ENCODE peak calls at places on chromosomes 16 and 17, in four cellular contexts. One of them, this sample, is unnamed. For H3K27me3, the result is how much of the 10 kb centered on the place peaks cover.

GRCh38 chr16:23607740-23608139 is 11.6 kb upstream of the NDUFAB1 start:
- DNase-seq in testis: no peak
- DNase-seq in uterus: no peak
- DNase-seq in spleen: no peak
- DNase-seq in this sample: no peak

GRCh38 chr17:2043785-2044184 is 2.0 kb downstream of the OVCA2 start:
- DNase-seq in testis: no peak
- DNase-seq in uterus: no peak
- DNase-seq in spleen: no peak
- DNase-seq in this sample: no peak

GRCh38 chr16:77212736-77213541 is 13.7 kb downstream of the SYCE1L start:
- DNase-seq in testis: peak
- DNase-seq in uterus: peak
- DNase-seq in spleen: peak
- DNase-seq in this sample: peak

GRCh38 chr16:66776457-66776856 is 24.9 kb downstream of the TERB1 start:
- DNase-seq in testis: no peak
- DNase-seq in uterus: no peak
- DNase-seq in spleen: no peak
- DNase-seq in this sample: no peak

GRCh38 chr17:65053354-65053881 is 3.1 kb downstream of the GNA13 start:
- DNase-seq in testis: no peak
- DNase-seq in uterus: no peak
- DNase-seq in spleen: no peak
- DNase-seq in this sample: no peak

GRCh38 chr16:278863-279366 is 1.5 kb upstream of the ARHGDIG start:
- DNase-seq in testis: no peak
- DNase-seq in uterus: no peak
- DNase-seq in spleen: no peak
- DNase-seq in this sample: no peak

GRCh38 chr16:16016388-16016964 is 67.1 kb downstream of the ABCC1 start:
- DNase-seq in testis: no peak
- DNase-seq in uterus: no peak
- DNase-seq in spleen: no peak
- DNase-seq in this sample: no peak

GRCh38 chr16:47258874-47259461 is 115.2 kb upstream of the NETO2 start:
- DNase-seq in testis: peak
- DNase-seq in uterus: no peak
- DNase-seq in spleen: no peak
- DNase-seq in this sample: peak

GRCh38 chr16:23711785-23712184 is 1.2 kb downstream of the ERN2 start:
- DNase-seq in testis: no peak
- DNase-seq in uterus: no peak
- DNase-seq in spleen: peak
- DNase-seq in this sample: peak

GRCh38 chr17:37446027-37446426 is 39.3 kb downstream of the TADA2A start:
- DNase-seq in testis: no peak
- DNase-seq in uterus: no peak
- DNase-seq in spleen: no peak
- DNase-seq in this sample: no peak

GRCh38 chr17:17698869-17699351 is 17.7 kb downstream of the RAI1 start:
- DNase-seq in testis: peak
- DNase-seq in uterus: peak
- DNase-seq in spleen: no peak
- DNase-seq in this sample: peak

GRCh38 chr16:84484579-84485254 is 19.7 kb downstream of the MEAK7 start:
- DNase-seq in testis: peak
- DNase-seq in uterus: peak
- DNase-seq in spleen: peak
- DNase-seq in this sample: peak

GRCh38 chr17:49252148-49252682 is 21.6 kb upstream of the PHOSPHO1 start:
- DNase-seq in testis: no peak
- DNase-seq in uterus: no peak
- DNase-seq in spleen: peak
- DNase-seq in this sample: no peak

GRCh38 chr17:50817142-50817751 is 18.1 kb upstream of the WFIKKN2 start:
- DNase-seq in testis: peak
- DNase-seq in uterus: peak
- DNase-seq in spleen: peak
- DNase-seq in this sample: peak

GRCh38 chr17:75271955-75272847 is 1.2 kb upstream of the MIF4GD start:
- DNase-seq in testis: peak
- DNase-seq in uterus: peak
- DNase-seq in spleen: peak
- DNase-seq in this sample: peak

GRCh38 chr16:30473231-30474061 is 904 bp downstream of the ITGAL start:
- DNase-seq in testis: no peak
- DNase-seq in uterus: no peak
- DNase-seq in spleen: peak
- DNase-seq in this sample: peak

GRCh38 chr16:12016166-12016947 is 39.8 kb downstream of the SNX29 start:
- DNase-seq in testis: no peak
- DNase-seq in uterus: no peak
- DNase-seq in spleen: no peak
- DNase-seq in this sample: no peak

GRCh38 chr16:73214825-73215481 is 167.0 kb upstream of the ZFHX3 start:
- DNase-seq in testis: no peak
- DNase-seq in uterus: peak
- DNase-seq in spleen: no peak
- DNase-seq in this sample: no peak

GRCh38 chr17:80687819-80688218 is 143.2 kb downstream of the RPTOR start:
- DNase-seq in testis: no peak
- DNase-seq in uterus: no peak
- DNase-seq in spleen: no peak
- DNase-seq in this sample: no peak

GRCh38 chr16:57538235-57538711 is 1.9 kb upstream of the CCDC102A start:
- DNase-seq in testis: no peak
- DNase-seq in uterus: peak
- DNase-seq in spleen: peak
- DNase-seq in this sample: peak

DNA sequence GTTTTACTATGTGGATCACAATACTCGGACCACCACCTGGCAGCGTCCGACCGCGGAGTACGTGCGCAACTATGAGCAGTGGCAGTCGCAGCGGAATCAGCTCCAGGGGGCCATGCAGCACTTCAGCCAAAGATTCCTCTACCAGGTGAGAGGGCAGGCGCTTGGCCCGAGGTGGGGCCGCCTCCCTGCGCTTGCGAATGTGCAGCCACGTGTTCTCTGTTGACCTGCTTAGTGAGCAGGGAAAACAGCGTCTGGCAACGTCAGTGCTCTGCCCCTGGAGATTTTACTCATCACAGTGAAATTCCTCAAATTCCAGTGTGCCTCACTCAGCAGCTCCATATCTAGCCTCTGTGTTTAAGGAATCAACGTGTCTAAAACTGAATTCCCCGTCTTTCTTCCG is 33.4 kb upstream of the CLEC18A start:
- DNase-seq in testis: peak
- DNase-seq in uterus: peak
- DNase-seq in spleen: no peak
- DNase-seq in this sample: peak
- H3K4me3 ChIP-seq in testis: no peak
- H3K4me3 ChIP-seq in uterus: peak
- H3K4me3 ChIP-seq in spleen: no peak
- H3K4me3 ChIP-seq in this sample: no peak

GRCh38 chr17:180380-181212 is 854 bp downstream of the DOC2B start:
- DNase-seq in testis: no peak
- DNase-seq in uterus: no peak
- DNase-seq in spleen: no peak
- DNase-seq in this sample: peak
- H3K27me3 ChIP-seq in testis: under half
- H3K27me3 ChIP-seq in uterus: under half
- H3K27me3 ChIP-seq in spleen: half or more
- H3K27me3 ChIP-seq in this sample: half or more

GRCh38 chr16:89200850-89201466 is 621 bp upstream of the SLC22A31 start:
- DNase-seq in testis: no peak
- DNase-seq in uterus: no peak
- DNase-seq in spleen: peak
- DNase-seq in this sample: peak
- H3K4me3 ChIP-seq in testis: peak
- H3K4me3 ChIP-seq in uterus: no peak
- H3K4me3 ChIP-seq in spleen: peak
- H3K4me3 ChIP-seq in this sample: peak

DNA sequence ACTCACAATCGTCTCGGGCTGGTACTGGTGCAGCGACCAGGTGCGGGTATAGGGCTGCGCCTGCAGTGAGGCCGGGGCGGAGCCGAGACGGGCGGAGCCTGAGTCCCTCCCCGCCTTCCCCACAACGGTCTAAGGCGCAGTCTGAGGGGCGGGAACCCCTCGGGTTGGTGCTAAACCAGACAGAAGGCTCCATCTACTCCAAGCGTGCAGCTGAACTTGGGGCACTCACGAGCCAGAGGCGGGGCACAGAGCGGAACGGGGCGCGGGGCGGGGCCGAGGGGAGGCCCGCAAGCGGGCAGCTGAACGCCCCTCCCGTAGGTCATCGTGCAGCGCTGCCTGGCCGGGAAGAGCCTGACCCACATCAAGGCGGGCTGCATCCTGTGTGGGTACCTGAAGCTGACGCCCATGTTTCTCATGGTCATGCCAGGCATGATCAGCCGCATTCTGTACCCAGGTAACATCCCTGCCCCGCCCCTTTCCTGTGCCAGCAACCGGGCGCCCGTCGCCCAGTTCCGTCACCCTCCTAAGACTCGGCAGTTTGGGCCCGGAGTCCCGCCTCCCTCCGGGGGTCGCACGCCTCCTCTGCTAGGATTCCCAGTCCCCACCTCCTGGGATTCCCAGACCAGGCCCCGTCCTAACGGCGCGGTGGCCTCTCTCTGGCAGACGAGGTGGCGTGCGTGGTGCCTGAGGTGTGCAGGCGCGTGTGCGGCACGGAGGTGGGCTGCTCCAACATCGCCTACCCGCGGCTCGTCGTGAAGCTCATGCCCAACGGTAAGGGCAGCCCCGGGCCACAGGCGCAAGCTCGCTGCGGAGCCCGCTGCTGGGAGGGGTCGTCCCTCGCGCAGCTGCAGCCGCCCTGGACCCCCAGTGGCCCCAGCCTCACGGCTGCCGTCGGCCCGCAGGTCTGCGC is 5.1 kb downstream of the SLC5A2 start:
- DNase-seq in testis: peak
- DNase-seq in uterus: peak
- DNase-seq in spleen: peak
- DNase-seq in this sample: peak
- H3K27me3 ChIP-seq in testis: under half
- H3K27me3 ChIP-seq in uterus: under half
- H3K27me3 ChIP-seq in spleen: half or more
- H3K27me3 ChIP-seq in this sample: half or more

DNA sequence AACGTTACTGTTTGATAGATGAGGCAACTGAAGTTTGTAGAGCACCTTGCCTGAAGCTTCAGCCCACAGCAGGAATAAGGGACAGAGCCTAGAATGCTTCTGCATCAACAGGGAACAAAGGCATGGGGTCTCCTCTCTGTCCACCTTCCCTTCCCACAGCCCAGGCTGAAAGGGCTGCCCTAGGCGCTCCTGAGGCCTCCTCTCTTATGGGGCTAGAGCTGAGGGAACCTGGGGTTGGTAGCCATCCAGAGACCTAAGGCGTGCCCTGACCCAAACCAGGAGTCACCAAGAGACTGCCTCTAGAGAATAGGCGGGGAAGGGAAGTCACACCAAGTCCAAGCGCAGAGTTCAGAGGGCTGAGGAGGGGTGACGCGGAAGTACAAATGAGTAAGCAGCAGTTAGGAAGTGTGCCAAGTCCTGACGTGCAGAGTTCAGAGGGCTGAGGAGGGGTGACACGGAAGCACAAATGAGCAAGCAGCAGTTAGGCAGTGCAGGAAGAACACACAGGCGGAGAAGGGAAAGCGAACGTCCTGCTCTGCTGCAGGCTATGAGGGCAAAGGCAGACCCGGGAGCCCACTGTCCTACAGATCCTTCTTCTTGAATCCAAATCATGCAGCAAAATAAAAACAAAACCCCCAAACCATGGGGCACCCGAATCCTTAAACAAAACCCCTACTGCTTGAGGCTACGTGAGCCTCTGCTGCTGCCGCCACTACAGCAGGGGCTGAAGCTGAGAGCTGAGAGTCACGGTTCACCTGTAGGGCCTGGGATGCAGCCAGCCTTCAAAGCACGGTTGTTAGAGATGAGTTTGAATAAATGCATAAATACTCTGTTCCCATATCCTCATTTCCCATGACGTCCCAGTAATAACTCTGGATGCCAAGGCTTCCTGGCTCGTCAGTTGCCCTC is 2.7 kb upstream of the SPG7 start:
- DNase-seq in testis: peak
- DNase-seq in uterus: peak
- DNase-seq in spleen: peak
- DNase-seq in this sample: peak
- H3K4me3 ChIP-seq in testis: no peak
- H3K4me3 ChIP-seq in uterus: no peak
- H3K4me3 ChIP-seq in spleen: peak
- H3K4me3 ChIP-seq in this sample: no peak

This sample was measured in H7.